ENCODE peak calls at places on chromosomes 2 and 18, in six cellular contexts. T is LoVo, F is T-helper 9 cell, K is body of pancreas, S is left cardiac atrium, J is T follicular helper cell. E is an unnamed sample.

GRCh38 chr2:19711470-19712372 is 190.1 kb downstream of the TTC32 start:
- DNase-seq in T (peak), F (no peak), J (no peak), S (peak), K (no peak), E (no peak)

GRCh38 chr2:218893349-218894167 is 12.9 kb downstream of the WNT10A start:
- DNase-seq in F (no peak), J (no peak), S (no peak), T (no peak), K (no peak), E (no peak)

GRCh38 chr2:60073201-60073600 is 480.3 kb downstream of the BCL11A start:
- DNase-seq in S (no peak), J (no peak), F (no peak), T (no peak), K (no peak), E (no peak)

GRCh38 chr2:109164739-109165221 is 35.8 kb downstream of the SH3RF3 start:
- DNase-seq in F (no peak), K (no peak), T (no peak), J (no peak), S (peak), E (no peak)

GRCh38 chr2:175815537-175815936 is 186.5 kb downstream of the LNPK start:
- DNase-seq in S (no peak), J (no peak), F (no peak), K (no peak), T (no peak), E (no peak)

GRCh38 chr2:172049721-172050120 is 35.6 kb upstream of the DLX1 start:
- DNase-seq in F (no peak), T (no peak), K (no peak), S (no peak), J (no peak), E (no peak)

GRCh38 chr2:68721482-68722071 is 13.0 kb upstream of the ARHGAP25 start:
- DNase-seq in F (no peak), J (peak), T (peak), S (no peak), K (no peak), E (peak)

GRCh38 chr2:19178175-19178574 is 180.2 kb downstream of the OSR1 start:
- DNase-seq in K (no peak), T (no peak), F (no peak), J (no peak), S (peak), E (no peak)

GRCh38 chr2:219571311-219572236 is at the start of gene OBSL1:
- DNase-seq in F (no peak), T (peak), J (no peak), K (peak), S (peak), E (no peak)

GRCh38 chr2:39780825-39781600 is 2.0 kb upstream of the THUMPD2 start:
- DNase-seq in S (no peak), J (no peak), F (no peak), T (no peak), K (no peak), E (no peak)

GRCh38 chr18:70431203-70431624 is 142.4 kb downstream of the SOCS6 start:
- DNase-seq in K (no peak), F (no peak), J (no peak), S (no peak), T (peak), E (no peak)

GRCh38 chr18:11728247-11728646 is 39.2 kb downstream of the GNAL start:
- DNase-seq in F (no peak), T (peak), K (no peak), S (no peak), J (no peak), E (no peak)

GRCh38 chr2:62305421-62306176 is 109.7 kb downstream of the B3GNT2 start:
- DNase-seq in K (no peak), F (no peak), J (no peak), S (no peak), T (no peak), E (no peak)

E was measured in T-cell.